ENCODE peak calls at places on chromosomes 13 and 19, in nine cellular contexts. Y, C, A, H, F, V, R, S and X are unnamed samples.

GRCh38 chr19:19562665-19563347 is 24.7 kb downstream of the CILP2 start:
- DNase-seq in A (no peak), R (no peak), Y (no peak), H (no peak), S (no peak), C (no peak), F (peak; percentile 54), V (no peak), X (peak; percentile 35)

GRCh38 chr19:6210091-6210490 is 69.7 kb downstream of the MLLT1 start:
- DNase-seq in V (no peak), S (no peak), A (no peak), Y (no peak), F (no peak), R (no peak), H (no peak), C (no peak), X (no peak)

GRCh38 chr19:48616041-48616436 is 1.2 kb upstream of the FAM83E start:
- DNase-seq in F (no peak), Y (no peak), V (peak; percentile 3), C (no peak), R (no peak), H (no peak), S (no peak), A (no peak), X (no peak)

GRCh38 chr13:51246411-51247298 is 24.5 kb downstream of the FAM124A start:
- DNase-seq in S (peak; percentile 80), Y (no peak), A (no peak), R (no peak), H (no peak), F (no peak), C (no peak), V (no peak), X (peak; percentile 37)

GRCh38 chr19:47741544-47742125 is 3.7 kb upstream of the NOP53 start:
- DNase-seq in A (peak; percentile 25), F (no peak), H (no peak), C (no peak), Y (no peak), V (no peak), R (no peak), S (no peak), X (no peak)

GRCh38 chr13:52851153-52851962 is 2.9 kb upstream of the PCDH8 start:
- DNase-seq in V (peak; percentile 71), Y (peak; percentile 83), A (peak; percentile 59), S (peak; percentile 68), F (peak; percentile 89), R (no peak), H (no peak), C (no peak), X (peak; percentile 97)

GRCh38 chr19:23512151-23512925 is 117.1 kb upstream of the ZNF91 start:
- DNase-seq in H (no peak), F (no peak), R (no peak), Y (no peak), A (no peak), C (no peak), S (no peak), V (no peak), X (no peak)

GRCh38 chr19:751501-752341 is 809 bp downstream of the MISP start:
- DNase-seq in V (peak; percentile 89), S (peak; percentile 59), C (no peak), F (no peak), Y (no peak), H (no peak), R (peak; percentile 88), A (peak; percentile 95), X (no peak)

GRCh38 chr19:31128291-31128690 is 220.9 kb downstream of the TSHZ3 start:
- DNase-seq in S (no peak), V (no peak), R (no peak), C (no peak), Y (no peak), H (no peak), A (no peak), F (no peak), X (no peak)

GRCh38 chr13:112947796-112948195 is 21.2 kb upstream of the MCF2L start:
- DNase-seq in C (no peak), H (no peak), V (no peak), Y (no peak), R (no peak), A (no peak), S (no peak), F (no peak), X (no peak)

GRCh38 chr13:112941349-112941748 is 27.7 kb upstream of the MCF2L start:
- DNase-seq in C (no peak), H (no peak), Y (no peak), V (no peak), F (no peak), S (no peak), R (no peak), A (no peak), X (no peak)

GRCh38 chr13:112940236-112940635 is 28.8 kb upstream of the MCF2L start:
- DNase-seq in H (no peak), R (no peak), A (no peak), Y (no peak), C (no peak), S (peak; percentile 83), F (no peak), V (no peak), X (no peak)

GRCh38 chr13:112942689-112943308 is 26.2 kb upstream of the MCF2L start:
- DNase-seq in A (peak; percentile 95), Y (peak; percentile 93), S (peak; percentile 93), R (peak; percentile 96), H (peak; percentile 91), F (peak; percentile 99), V (peak; percentile 99), C (peak; percentile 90), X (peak; percentile 99)

GRCh38 chr13:112943309-112944125 is 25.5 kb upstream of the MCF2L start:
- DNase-seq in V (peak; percentile 77), R (peak; percentile 28), S (peak; percentile 82), Y (no peak), H (no peak), C (no peak), A (peak; percentile 52), F (peak; percentile 72), X (peak; percentile 85)
- TF ChIP-seq EZH2phosphoT487 in V (no peak), R (no peak), S (no peak), Y (no peak), H (no peak), C (no peak), A (no peak), F (no peak), X (no peak)

DNA sequence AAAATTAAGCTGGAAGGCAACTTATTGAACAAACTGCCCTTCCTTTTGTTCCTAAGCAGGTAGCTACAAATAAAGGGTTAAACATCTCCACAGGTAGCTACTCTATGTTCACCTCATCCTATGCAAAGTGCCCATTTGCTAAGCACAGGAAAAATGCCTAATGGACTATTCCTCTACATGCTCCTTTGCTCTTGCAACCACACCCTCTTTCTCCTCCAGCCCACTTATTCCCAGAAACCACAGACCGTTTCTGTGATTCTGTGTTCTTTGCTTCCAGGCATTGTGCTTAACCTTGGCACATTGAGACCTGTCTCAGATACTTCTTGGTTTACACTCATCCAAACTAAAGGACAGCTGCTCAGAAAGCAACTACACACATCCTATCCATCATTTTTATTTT is 785.1 kb upstream of the MIR17HG start:
- DNase-seq in C (no peak), R (no peak), H (no peak), S (no peak), V (no peak), Y (no peak), F (no peak), A (no peak), X (no peak)
- H3K4me2 ChIP-seq in C (no peak overlapping the region), R (no peak overlapping the region), H (no peak overlapping the region), S (no peak overlapping the region), V (no peak overlapping the region), Y (no peak overlapping the region), F (no peak overlapping the region), A (no peak overlapping the region), X (no peak overlapping the region)

GRCh38 chr13:33483471-33483870 is 197.9 kb upstream of the STARD13 start:
- DNase-seq in A (peak; percentile 80), F (no peak), C (no peak), H (no peak), R (peak; percentile 35), S (no peak), Y (no peak), V (no peak), X (no peak)

GRCh38 chr13:33490461-33491327 is 205.1 kb upstream of the STARD13 start:
- DNase-seq in H (no peak), S (no peak), C (no peak), Y (no peak), V (no peak), A (peak; percentile 23), R (no peak), F (peak; percentile 89), X (peak; percentile 66)

GRCh38 chr13:33485247-33485646 is 199.7 kb upstream of the STARD13 start:
- DNase-seq in A (no peak), V (no peak), F (no peak), S (no peak), H (no peak), R (no peak), C (no peak), Y (no peak), X (no peak)

GRCh38 chr13:33489563-33489962 is 204.0 kb upstream of the STARD13 start:
- DNase-seq in A (no peak), Y (no peak), F (peak; percentile 47), H (no peak), C (no peak), V (no peak), R (no peak), S (no peak), X (peak; percentile 39)

DNA sequence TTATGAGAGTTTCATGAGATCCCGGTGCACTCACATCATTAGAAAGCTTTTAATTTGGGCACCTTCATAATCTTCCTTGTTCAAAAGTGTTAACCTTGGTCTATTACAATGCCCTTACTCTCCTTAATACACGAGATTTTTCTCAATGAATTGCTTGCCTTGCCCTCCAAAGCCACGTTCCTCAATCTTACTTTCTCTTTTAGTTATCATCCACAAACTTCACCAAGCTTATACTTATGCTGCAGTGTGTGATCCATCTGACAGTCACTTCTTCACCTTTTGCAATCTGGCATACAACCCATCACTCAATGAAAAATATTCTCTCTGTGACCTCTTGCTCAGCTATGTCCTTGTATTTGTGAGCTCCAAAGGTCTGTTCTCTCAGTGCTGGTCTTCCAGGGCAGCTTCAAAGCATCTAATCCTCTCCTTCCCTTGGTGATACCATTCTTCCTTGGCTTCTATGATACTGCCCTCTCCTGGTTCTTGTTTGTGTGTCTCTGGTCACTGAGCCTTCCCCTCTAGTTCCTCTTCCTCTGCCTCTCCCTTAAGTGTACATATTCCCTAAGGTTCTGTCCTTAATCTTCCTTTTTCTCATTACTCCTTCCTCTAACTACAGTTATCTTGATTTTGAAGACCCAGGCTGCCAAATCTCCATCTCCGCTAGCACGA is 202.2 kb upstream of the STARD13 start:
- DNase-seq in V (peak; percentile 10), C (peak; percentile 12), Y (peak; percentile 13), F (peak; percentile 38), R (peak; percentile 54), S (no peak), A (peak; percentile 67), H (no peak), X (peak; percentile 23)
- H3K4me3 ChIP-seq in V (no peak overlapping the region), C (no peak overlapping the region), Y (no peak overlapping the region), F (no peak overlapping the region), R (no peak overlapping the region), S (peak overlapping the region; percentile 25), A (peak overlapping the region; percentile 64), H (no peak overlapping the region), X (no peak overlapping the region)

GRCh38 chr19:10226376-10227214 is 4.5 kb downstream of the S1PR2 start:
- DNase-seq in H (no peak), R (no peak), F (no peak), Y (no peak), A (peak; percentile 89), V (peak; percentile 86), S (peak; percentile 92), C (no peak), X (no peak)
- TF ChIP-seq EZH2phosphoT487 in H (no peak), R (no peak), F (no peak), Y (no peak), A (no peak), V (no peak), S (no peak), C (no peak), X (no peak)